ENCODE peak calls at places on chromosomes 4 and X, in ten cellular contexts. Y is amygdala, D is thoracic aorta, E is H4, A is iris pigment epithelial cell, B is GM23248, L is GM13977, W is ascending aorta, P is heart right ventricle, F is fibroblast of the aortic adventitia. U is an unnamed sample.

GRCh38 chr4:73811841-73812240 is 24.6 kb upstream of the CXCL6 start:
- DNase-seq in Y (no peak), D (no peak), E (no peak), A (no peak), B (no peak), L (no peak), W (no peak), P (no peak), F (no peak), U (no peak)

GRCh38 chr4:160406426-160406825 is 1303.5 kb downstream of the RAPGEF2 start:
- DNase-seq in Y (no peak), D (no peak), E (no peak), A (no peak), B (no peak), L (no peak), W (no peak), P (no peak), F (no peak), U (no peak)

GRCh38 chr4:21469438-21470032 is 479.0 kb downstream of the KCNIP4 start:
- DNase-seq in Y (no peak), D (no peak), E (peak), A (peak), B (peak), L (no peak), W (no peak), P (no peak), F (peak), U (no peak)

GRCh38 chr4:20543131-20543530 is 157.1 kb upstream of the PACRGL start:
- DNase-seq in Y (no peak), D (no peak), E (no peak), A (no peak), B (peak), L (no peak), W (no peak), P (no peak), F (peak), U (no peak)

GRCh38 chr4:13704761-13705160 is 77.2 kb upstream of the BOD1L1 start:
- DNase-seq in Y (no peak), D (no peak), E (no peak), A (no peak), B (no peak), L (no peak), W (no peak), P (no peak), F (no peak), U (no peak)

GRCh38 chrX:103658681-103659433 is 27.6 kb downstream of the MORF4L2 start:
- DNase-seq in Y (no peak), D (no peak), E (no peak), A (no peak), B (no peak), L (no peak), W (no peak), P (no peak), F (no peak), U (no peak)

GRCh38 chr4:92359481-92359880 is 55.7 kb downstream of the GRID2 start:
- DNase-seq in Y (no peak), D (no peak), E (no peak), A (no peak), B (no peak), L (no peak), W (no peak), P (no peak), F (no peak), U (no peak)

GRCh38 chrX:141903400-141904155 is at the start of gene MAGEC1:
- DNase-seq in Y (no peak), D (no peak), E (peak), A (no peak), B (no peak), L (no peak), W (no peak), P (no peak), F (no peak), U (no peak)

GRCh38 chrX:153981771-153982533 is 9.4 kb downstream of the TMEM187 start:
- DNase-seq in Y (no peak), D (no peak), E (no peak), A (peak), B (no peak), L (peak), W (no peak), P (peak), F (no peak), U (no peak)

GRCh38 chr4:145231906-145232700 is 51.7 kb upstream of the OTUD4 start:
- DNase-seq in Y (no peak), D (no peak), E (no peak), A (peak), B (peak), L (no peak), W (no peak), P (no peak), F (peak), U (no peak)

GRCh38 chrX:130280901-130281300 is 12.2 kb upstream of the ZNF280C start:
- DNase-seq in Y (no peak), D (no peak), E (no peak), A (no peak), B (no peak), L (no peak), W (no peak), P (no peak), F (no peak), U (no peak)

GRCh38 chrX:43753637-43754036 is 97.5 kb downstream of the MAOA start:
- DNase-seq in Y (no peak), D (no peak), E (no peak), A (peak), B (peak), L (no peak), W (no peak), P (no peak), F (no peak), U (no peak)

GRCh38 chr4:15427715-15428114 is at the start of gene C1QTNF7:
- DNase-seq in Y (no peak), D (no peak), E (no peak), A (no peak), B (no peak), L (no peak), W (no peak), P (no peak), F (no peak), U (no peak)

U was measured in nucleus accumbens.